ENCODE peak calls at places on chromosomes 1 and 21, in six cellular contexts. L is CD4-positive, CD25-positive, alpha-beta regulatory T cell; T is NT2/D1; U is adipocyte; J is cardiac muscle cell; R is transverse colon. I is an unnamed sample.

GRCh38 chr1:93021539-93022134 is 57.4 kb upstream of the MTF2 start:
- DNase-seq in L (no peak), T (no peak), U (peak; percentile 78), J (peak; percentile 72), R (no peak), I (peak; percentile 51)

GRCh38 chr1:17669866-17670451 is 85.2 kb upstream of the ACTL8 start:
- DNase-seq in L (no peak), T (no peak), U (no peak), J (no peak), R (no peak), I (no peak)

GRCh38 chr1:29397981-29398380 is 161.7 kb downstream of the PTPRU start:
- DNase-seq in L (no peak), T (no peak), U (no peak), J (no peak), R (no peak), I (no peak)

GRCh38 chr1:43563779-43564616 is 33.3 kb downstream of the PTPRF start:
- DNase-seq in L (no peak), T (no peak), U (no peak), J (peak; percentile 60), R (no peak), I (peak; percentile 95)

GRCh38 chr1:116439701-116440100 is 66.7 kb downstream of the ATP1A1 start:
- DNase-seq in L (no peak), T (no peak), U (no peak), J (peak; percentile 84), R (no peak), I (no peak)

GRCh38 chr1:226960256-226960655 is 20.2 kb downstream of the COQ8A start:
- DNase-seq in L (no peak), T (no peak), U (no peak), J (no peak), R (no peak), I (no peak)

GRCh38 chr1:114648503-114648902 is 21.3 kb downstream of the DENND2C start:
- DNase-seq in L (no peak), T (no peak), U (no peak), J (no peak), R (no peak), I (no peak)

GRCh38 chr1:15799928-15800835 is 7.3 kb downstream of the UQCRHL start:
- DNase-seq in L (no peak), T (peak; percentile 25), U (peak; percentile 55), J (peak; percentile 60), R (peak; percentile 92), I (peak; percentile 89)

GRCh38 chr1:84861516-84861915 is 31.5 kb downstream of the LPAR3 start:
- DNase-seq in L (no peak), T (no peak), U (no peak), J (no peak), R (no peak), I (no peak)

GRCh38 chr1:59230622-59231021 is 66.3 kb upstream of the FGGY start:
- DNase-seq in L (no peak), T (no peak), U (peak; percentile 42), J (no peak), R (no peak), I (peak; percentile 24)

GRCh38 chr1:86466986-86467385 is 1.7 kb upstream of the CLCA1 start:
- DNase-seq in L (no peak), T (no peak), U (peak; percentile 16), J (no peak), R (no peak), I (peak; percentile 59)

GRCh38 chr21:36773111-36773510 is 74.2 kb downstream of the SIM2 start:
- DNase-seq in L (no peak), T (no peak), U (peak; percentile 75), J (peak; percentile 87), R (peak; percentile 82), I (peak; percentile 89)

GRCh38 chr1:183628537-183628936 is 7.0 kb downstream of the ARPC5 start:
- DNase-seq in L (no peak), T (no peak), U (no peak), J (no peak), R (no peak), I (no peak)

GRCh38 chr1:30904191-30904961 is 4.2 kb downstream of the SDC3 start:
- DNase-seq in L (no peak), T (no peak), U (no peak), J (no peak), R (no peak), I (no peak)

GRCh38 chr21:34762761-34763160 is 94.0 kb downstream of the CLIC6 start:
- DNase-seq in L (no peak), T (no peak), U (peak; percentile 29), J (peak; percentile 47), R (no peak), I (no peak)

GRCh38 chr1:232274999-232275706 is 354.8 kb downstream of the SIPA1L2 start:
- DNase-seq in L (no peak), T (no peak), U (no peak), J (no peak), R (no peak), I (no peak)

GRCh38 chr1:176987016-176987415 is 177.5 kb downstream of the ASTN1 start:
- DNase-seq in L (no peak), T (no peak), U (peak; percentile 24), J (peak; percentile 84), R (no peak), I (peak; percentile 79)

GRCh38 chr1:234588402-234588801 is 21.6 kb downstream of the IRF2BP2 start:
- DNase-seq in L (no peak), T (no peak), U (no peak), J (no peak), R (no peak), I (no peak)

GRCh38 chr1:227928811-227929375 is 18.8 kb downstream of the WNT9A start:
- DNase-seq in L (no peak), T (no peak), U (no peak), J (no peak), R (no peak), I (no peak)

GRCh38 chr1:208107817-208108608 is 136.2 kb downstream of the PLXNA2 start:
- DNase-seq in L (no peak), T (no peak), U (peak; percentile 58), J (peak; percentile 83), R (no peak), I (peak; percentile 94)

GRCh38 chr1:145999321-146000024 is 3.1 kb upstream of the TXNIP start:
- DNase-seq in L (no peak), T (no peak), U (no peak), J (peak; percentile 49), R (peak; percentile 65), I (no peak)

DNA sequence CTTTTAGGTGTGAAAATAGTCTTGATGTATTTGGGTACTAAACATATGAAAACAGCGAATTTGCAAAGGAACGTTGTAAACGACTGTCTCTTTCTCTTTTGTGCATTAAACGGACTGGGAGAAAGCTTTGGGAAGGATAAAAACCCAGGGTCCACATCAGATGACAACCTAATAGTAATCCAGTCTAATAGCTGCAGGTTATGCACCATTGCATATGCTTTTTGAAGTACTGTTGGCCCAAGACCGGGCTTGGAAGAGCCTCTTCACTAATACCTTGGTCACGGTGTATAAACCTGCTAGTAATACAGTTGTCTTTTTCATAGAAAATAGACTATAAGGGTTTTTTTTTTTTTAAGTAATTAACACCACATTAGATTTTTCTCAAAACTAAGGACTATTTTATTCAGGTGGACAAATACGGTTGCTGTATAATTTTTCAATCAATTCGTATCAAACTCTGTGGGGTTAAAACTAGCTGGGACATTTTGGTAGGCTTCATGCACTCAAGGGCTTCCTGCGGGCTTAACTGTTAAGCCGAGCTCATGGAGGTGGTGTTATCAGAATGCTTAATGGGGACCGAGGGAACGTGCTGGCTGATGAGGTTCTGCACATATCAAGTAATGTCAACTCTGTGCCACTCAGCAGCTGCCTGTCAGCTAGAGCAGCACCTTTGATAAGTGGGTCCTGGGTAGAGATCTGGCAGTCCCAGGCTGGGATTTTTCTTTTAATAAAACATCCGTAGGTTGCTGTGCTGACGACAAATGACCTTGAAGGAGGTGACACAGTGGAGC is 2.1 kb downstream of the RYR2 start:
- DNase-seq in L (no peak), T (no peak), U (no peak), J (no peak), R (no peak), I (no peak)
- H3K4me3 ChIP-seq in L (no peak overlapping the region), T (peak overlapping the region; percentile 81), U (no peak overlapping the region), J (peak overlapping the region; percentile 94), R (no peak overlapping the region), I (no peak overlapping the region)

DNA sequence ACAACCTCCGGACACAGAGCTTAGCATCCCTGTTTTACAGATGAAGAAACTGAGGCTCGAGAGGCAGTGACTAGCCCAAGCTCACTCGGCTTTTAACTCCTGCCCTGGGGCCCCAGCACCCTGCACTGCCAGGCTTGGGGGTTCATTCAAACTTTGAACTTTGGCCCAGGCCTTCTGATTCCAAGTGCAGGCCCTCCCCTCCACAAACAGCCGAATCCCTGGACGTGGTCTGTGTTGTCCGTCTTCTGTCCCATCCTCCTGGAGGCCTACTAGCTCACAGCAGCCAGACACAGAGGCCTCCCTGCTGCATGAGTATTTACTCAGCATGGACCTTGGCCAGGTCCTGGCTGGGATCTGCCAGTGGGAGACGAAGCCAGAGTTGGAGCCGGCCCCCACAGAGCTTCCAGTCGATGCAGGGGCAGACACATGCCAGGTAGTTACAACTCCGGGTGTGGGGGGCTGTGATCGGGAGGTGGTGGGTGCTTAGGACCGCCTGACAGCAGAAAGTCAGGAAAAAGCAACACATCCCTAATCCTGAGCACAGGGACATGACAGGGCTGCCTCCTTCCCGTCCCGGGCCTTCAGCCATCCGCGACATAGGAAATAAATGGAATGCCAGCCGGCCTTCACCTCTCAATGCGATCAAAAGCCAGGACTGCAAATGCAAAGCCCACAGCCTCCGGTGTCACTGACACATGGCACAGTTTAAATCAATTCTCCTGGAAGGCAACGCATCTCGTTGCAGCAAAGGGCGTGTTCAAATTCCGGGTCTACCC is 7.4 kb downstream of the IFFO2 start:
- DNase-seq in L (no peak), T (no peak), U (peak; percentile 65), J (peak; percentile 82), R (no peak), I (peak; percentile 34)
- H3K4me3 ChIP-seq in L (peak overlapping the region; percentile 92), T (no peak overlapping the region), U (peak overlapping the region; percentile 72), J (no peak overlapping the region), R (peak overlapping the region; percentile 37), I (peak overlapping the region; percentile 97)

GRCh38 chr1:39672551-39672947 is 642 bp upstream of the NT5C1A start:
- DNase-seq in L (no peak), T (no peak), U (peak; percentile 28), J (peak; percentile 35), R (no peak), I (no peak)
- H3K4me3 ChIP-seq in L (no peak overlapping the region), T (no peak overlapping the region), U (no peak overlapping the region), J (peak overlapping the region; percentile 37), R (peak overlapping the region; percentile 54), I (no peak overlapping the region)

GRCh38 chr1:31931241-31932225 is 6.6 kb downstream of the PTP4A2 start:
- DNase-seq in L (no peak), T (no peak), U (peak; percentile 71), J (peak; percentile 57), R (no peak), I (peak; percentile 70)
- H3K4me3 ChIP-seq in L (peak overlapping the region; percentile 81), T (no peak overlapping the region), U (peak overlapping the region; percentile 59), J (no peak overlapping the region), R (peak overlapping the region; percentile 8), I (no peak overlapping the region)

DNA sequence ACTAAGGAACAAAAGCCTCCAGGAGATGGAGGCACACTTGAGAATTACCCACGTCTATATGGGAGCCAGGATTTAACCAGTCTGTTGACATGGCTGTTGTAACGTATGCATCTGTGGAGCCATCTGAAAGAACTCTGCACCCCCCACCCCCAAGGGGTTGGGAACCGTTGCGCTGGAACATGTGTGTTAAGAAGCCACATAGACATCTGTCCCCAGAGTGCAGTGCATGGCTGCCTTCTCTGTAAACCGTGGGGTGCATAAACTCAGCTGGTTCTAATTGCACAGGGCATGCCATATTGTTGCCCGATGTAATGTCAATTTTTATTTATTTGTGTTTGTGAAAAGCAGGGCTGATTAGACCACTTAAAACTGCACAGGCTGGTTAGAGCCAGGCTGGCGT is 70.2 kb upstream of the ROR1 start:
- DNase-seq in L (no peak), T (no peak), U (no peak), J (no peak), R (no peak), I (no peak)
- H3K4me3 ChIP-seq in L (no peak overlapping the region), T (no peak overlapping the region), U (no peak overlapping the region), J (no peak overlapping the region), R (no peak overlapping the region), I (no peak overlapping the region)